ENCODE peak calls at places on chromosomes 12 and 14, in six cellular contexts. Q is thoracic aorta, F is astrocyte of the spinal cord, X is fibroblast of mammary gland, J is GM23338, V is HFF-Myc. E is an unnamed sample.

GRCh38 chr14:39138450-39138849 is 24.3 kb downstream of the GEMIN2 start:
- DNase-seq in Q (no peak), F (no peak), X (no peak), J (no peak), V (no peak), E (peak; percentile 60)

GRCh38 chr12:116818341-116818856 is 62.8 kb downstream of the HRK start:
- DNase-seq in Q (no peak), F (no peak), X (peak; percentile 14), J (no peak), V (no peak), E (peak; percentile 12)

GRCh38 chr12:103965590-103966407 is at the start of gene TDG:
- DNase-seq in Q (peak; percentile 94), F (peak; percentile 99), X (peak; percentile 99), J (peak; percentile 99), V (peak; percentile 98), E (peak; percentile 100)

GRCh38 chr12:74515849-74516248 is 21.8 kb upstream of the ATXN7L3B start:
- DNase-seq in Q (no peak), F (no peak), X (no peak), J (no peak), V (no peak), E (no peak)

GRCh38 chr12:30000401-30000800 is 216.7 kb upstream of the TMTC1 start:
- DNase-seq in Q (no peak), F (peak; percentile 79), X (peak; percentile 11), J (no peak), V (no peak), E (peak; percentile 82)

GRCh38 chr14:26199599-26200370 is 398.0 kb downstream of the NOVA1 start:
- DNase-seq in Q (no peak), F (peak; percentile 87), X (peak; percentile 91), J (no peak), V (no peak), E (peak; percentile 80)

GRCh38 chr12:51011960-51012359 is 14.2 kb downstream of the SLC11A2 start:
- DNase-seq in Q (no peak), F (no peak), X (no peak), J (no peak), V (no peak), E (no peak)

GRCh38 chr14:60648934-60649814 is at the start of gene SIX1:
- DNase-seq in Q (no peak), F (peak; percentile 95), X (peak; percentile 91), J (peak; percentile 97), V (no peak), E (peak; percentile 98)

GRCh38 chr14:50362791-50363733 is 33.6 kb downstream of the CDKL1 start:
- DNase-seq in Q (no peak), F (no peak), X (no peak), J (no peak), V (no peak), E (peak; percentile 33)

GRCh38 chr12:115666168-115666567 is 611.3 kb downstream of the MED13L start:
- DNase-seq in Q (no peak), F (no peak), X (no peak), J (no peak), V (no peak), E (no peak)

GRCh38 chr12:6635375-6635855 is 344 bp downstream of the LPAR5 start:
- DNase-seq in Q (no peak), F (no peak), X (no peak), J (no peak), V (no peak), E (peak; percentile 28)

DNA sequence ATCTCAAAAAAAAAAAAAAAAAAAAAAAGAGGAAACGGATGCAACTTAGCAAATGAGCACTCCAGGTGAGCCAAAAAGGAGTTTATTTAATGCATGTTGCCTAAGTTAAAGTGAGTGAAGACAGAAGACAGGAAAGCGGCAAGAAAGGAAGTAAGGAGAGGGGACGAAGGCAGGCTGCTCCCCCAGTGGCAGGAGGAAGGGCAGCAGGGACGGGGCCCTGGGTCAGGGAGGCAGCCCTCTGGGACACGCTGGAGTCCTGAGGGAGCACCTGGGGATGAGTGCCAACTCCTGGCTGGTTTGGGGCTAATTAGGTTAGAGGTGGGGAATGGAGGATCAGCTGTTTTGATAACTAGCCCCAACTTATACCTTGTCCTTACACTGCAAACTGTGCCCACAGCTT is 37.0 kb upstream of the SPTLC2 start:
- DNase-seq in Q (no peak), F (no peak), X (no peak), J (peak; percentile 64), V (no peak), E (no peak)
- TF ChIP-seq CTCF in Q (no peak), F (peak; percentile 21), X (peak; percentile 4), J (peak; percentile 44), V (no peak), E (peak; percentile 30)

DNA sequence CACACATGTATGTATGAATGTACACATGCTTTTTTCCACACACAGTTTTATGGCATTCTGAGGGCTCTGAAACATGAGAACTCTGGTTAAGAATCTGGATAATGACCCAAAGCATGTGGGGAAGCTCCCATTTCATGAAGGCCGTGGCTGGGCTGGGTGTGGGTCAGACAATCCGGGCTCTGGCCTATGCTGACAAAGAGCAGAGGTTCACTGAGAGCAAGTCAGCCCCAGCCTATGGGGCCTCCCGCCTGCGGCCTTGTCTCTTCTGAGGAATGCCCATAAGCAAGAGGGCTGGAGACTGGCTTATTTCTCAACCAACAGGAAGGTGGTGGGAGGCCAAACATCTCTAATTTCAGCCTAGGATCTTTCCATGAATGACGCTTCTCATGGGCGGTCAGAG is 8.5 kb downstream of the MYH6 start:
- DNase-seq in Q (no peak), F (no peak), X (no peak), J (no peak), V (no peak), E (peak; percentile 1)
- H3K4me3 ChIP-seq in Q (no peak overlapping the region), F (no peak overlapping the region), X (no peak overlapping the region), J (no peak overlapping the region), V (no peak overlapping the region), E (no peak overlapping the region)

DNA sequence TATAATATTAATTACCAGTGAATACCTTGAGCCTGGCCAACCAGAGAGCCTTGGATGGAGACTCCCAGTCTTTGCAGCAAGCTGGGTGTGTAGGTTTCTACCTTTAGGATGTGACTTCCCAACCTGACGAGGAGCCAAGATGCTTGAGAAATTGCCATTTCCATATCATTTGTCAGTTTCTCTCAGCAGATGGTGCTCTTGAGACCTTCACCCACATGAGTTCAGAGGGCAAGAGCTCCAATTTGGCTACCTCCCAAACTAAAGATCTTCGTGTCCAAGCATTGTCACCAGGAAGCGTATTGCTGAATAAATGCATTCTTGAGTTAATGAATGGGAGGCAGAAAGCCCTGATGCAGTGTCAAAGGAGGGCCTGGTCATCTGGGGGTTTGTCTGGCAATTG is 106.4 kb upstream of the TBX5 start:
- DNase-seq in Q (no peak), F (no peak), X (no peak), J (peak; percentile 43), V (no peak), E (no peak)
- TF ChIP-seq CTCF in Q (no peak), F (no peak), X (no peak), J (peak; percentile 53), V (no peak), E (no peak)

DNA sequence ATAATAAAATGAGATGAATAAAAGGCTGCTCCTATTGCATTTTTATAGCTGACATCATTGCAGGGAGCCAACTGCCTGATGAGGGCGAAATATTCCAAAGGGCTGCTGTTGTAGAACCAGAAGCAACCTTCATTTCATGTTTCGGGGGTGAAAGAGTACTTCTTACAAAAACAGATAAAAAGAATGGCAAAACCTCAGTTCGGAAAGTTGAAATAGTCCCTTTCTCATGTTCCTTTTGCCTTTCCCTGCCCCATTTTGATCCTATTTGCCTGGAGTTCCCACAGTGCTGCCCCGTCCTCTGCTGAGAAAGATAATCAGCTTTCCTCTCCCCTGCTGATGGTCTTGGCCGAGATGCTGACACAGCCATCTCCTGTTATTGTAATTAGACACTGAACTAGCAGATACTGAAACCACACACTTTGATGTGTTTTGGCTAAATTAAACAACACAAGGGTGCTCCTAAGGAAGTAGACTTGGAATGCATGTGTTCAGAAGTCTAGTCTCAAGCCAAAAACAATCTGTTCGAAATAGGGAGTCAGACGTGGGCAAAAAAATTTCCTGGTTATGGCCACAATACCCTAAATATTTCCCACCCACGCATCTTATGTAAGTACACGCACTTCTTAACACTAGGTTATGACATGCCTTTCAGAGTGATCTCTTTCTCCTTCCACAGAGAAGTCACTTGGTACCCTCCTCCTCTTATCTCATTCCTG is 117.2 kb downstream of the PPM1H start:
- DNase-seq in Q (no peak), F (peak; percentile 94), X (peak; percentile 44), J (no peak), V (no peak), E (peak; percentile 96)
- H3K4me3 ChIP-seq in Q (peak overlapping the region; percentile 46), F (peak overlapping the region; percentile 9), X (peak overlapping the region; percentile 12), J (no peak overlapping the region), V (no peak overlapping the region), E (peak overlapping the region; percentile 41)